ENCODE peak calls at places on chromosomes 13 and 19, in five cellular contexts. G is ascending aorta, I is stomach, F is tibial artery, X is WERI-Rb-1. D is an unnamed sample.
A peak's percentile ranks its signal among the peaks of the same experiment; 100 is the strongest.

GRCh38 chr13:21453352-21454089 is 5.6 kb downstream of the ZDHHC20 start:
- DNase-seq in X (no peak), G (no peak), F (no peak), I (no peak), D (no peak)

GRCh38 chr13:111599791-111600190 is 279.3 kb downstream of the TEX29 start:
- DNase-seq in F (no peak), I (no peak), X (no peak), G (no peak), D (no peak)

GRCh38 chr13:98959299-98959698 is 18.6 kb downstream of the DOCK9 start:
- DNase-seq in I (no peak), F (no peak), X (peak; percentile 53), G (no peak), D (no peak)

GRCh38 chr19:46410205-46411087 is 2.9 kb downstream of the CCDC8 start:
- DNase-seq in G (no peak), X (no peak), F (no peak), I (no peak), D (no peak)

GRCh38 chr19:38551450-38551813 is 66.3 kb downstream of the MAP4K1 start:
- DNase-seq in I (no peak), X (no peak), G (no peak), F (no peak), D (no peak)

GRCh38 chr19:53879145-53880037 is 2.6 kb upstream of the PRKCG start:
- DNase-seq in X (peak; percentile 98), I (peak; percentile 90), G (peak; percentile 66), F (peak; percentile 93), D (peak; percentile 64)

GRCh38 chr13:26679945-26680516 is 80.6 kb downstream of the GPR12 start:
- DNase-seq in F (no peak), G (no peak), I (no peak), X (peak; percentile 84), D (no peak)

GRCh38 chr19:42290523-42291436 is 11.2 kb upstream of the PRR19 start:
- DNase-seq in F (no peak), X (peak; percentile 59), I (no peak), G (no peak), D (no peak)

GRCh38 chr19:32309711-32310390 is 35.6 kb upstream of the ZNF507 start:
- DNase-seq in X (no peak), G (no peak), F (no peak), I (no peak), D (no peak)

GRCh38 chr13:33228645-33229445 is 56.7 kb downstream of the STARD13 start:
- DNase-seq in F (no peak), G (no peak), I (no peak), X (no peak), D (peak; percentile 45)

GRCh38 chr19:46975918-46976782 is 43.5 kb upstream of the NPAS1 start:
- DNase-seq in X (no peak), I (peak; percentile 97), F (peak; percentile 99), G (peak; percentile 90), D (peak; percentile 77)

GRCh38 chr19:13060964-13061927 is 41.4 kb downstream of the LYL1 start:
- DNase-seq in G (no peak), I (peak; percentile 87), F (peak; percentile 84), X (peak; percentile 81), D (peak; percentile 52)

GRCh38 chr13:43363156-43363918 is 340.0 kb downstream of the DNAJC15 start:
- DNase-seq in I (no peak), X (no peak), F (no peak), G (no peak), D (no peak)

GRCh38 chr13:30865131-30866009 is 40.7 kb upstream of the MEDAG start:
- DNase-seq in G (no peak), I (peak; percentile 75), X (peak; percentile 65), F (peak; percentile 85), D (peak; percentile 88)

GRCh38 chr19:48509467-48510194 is 2.0 kb downstream of the LMTK3 start:
- DNase-seq in X (no peak), F (no peak), G (no peak), I (no peak), D (no peak)

GRCh38 chr19:10797541-10798256 is 38.3 kb downstream of the TMED1 start:
- DNase-seq in G (no peak), F (no peak), X (no peak), I (no peak), D (no peak)

GRCh38 chr19:35135389-35135909 is 590 bp upstream of the LGI4 start:
- DNase-seq in G (no peak), F (peak; percentile 78), I (peak; percentile 82), X (peak; percentile 92), D (no peak)

GRCh38 chr19:40687525-40688016 is 2.9 kb downstream of the NUMBL start:
- DNase-seq in X (no peak), G (peak; percentile 72), I (peak; percentile 75), F (peak; percentile 91), D (peak; percentile 80)

GRCh38 chr13:50200988-50201387 is 185.7 kb downstream of the KCNRG start:
- DNase-seq in I (no peak), F (no peak), G (no peak), X (no peak), D (peak; percentile 51)

GRCh38 chr19:35155441-35155840 is 906 bp downstream of the FXYD5 start:
- DNase-seq in I (no peak), X (no peak), F (no peak), G (no peak), D (no peak)

GRCh38 chr19:5948697-5949564 is 29.0 kb downstream of the RANBP3 start:
- DNase-seq in X (no peak), G (no peak), I (no peak), F (no peak), D (no peak)

GRCh38 chr19:7869453-7869909 is 4.7 kb downstream of the PRR36 start:
- DNase-seq in I (peak; percentile 82), X (no peak), F (no peak), G (no peak), D (peak; percentile 20)

DNA sequence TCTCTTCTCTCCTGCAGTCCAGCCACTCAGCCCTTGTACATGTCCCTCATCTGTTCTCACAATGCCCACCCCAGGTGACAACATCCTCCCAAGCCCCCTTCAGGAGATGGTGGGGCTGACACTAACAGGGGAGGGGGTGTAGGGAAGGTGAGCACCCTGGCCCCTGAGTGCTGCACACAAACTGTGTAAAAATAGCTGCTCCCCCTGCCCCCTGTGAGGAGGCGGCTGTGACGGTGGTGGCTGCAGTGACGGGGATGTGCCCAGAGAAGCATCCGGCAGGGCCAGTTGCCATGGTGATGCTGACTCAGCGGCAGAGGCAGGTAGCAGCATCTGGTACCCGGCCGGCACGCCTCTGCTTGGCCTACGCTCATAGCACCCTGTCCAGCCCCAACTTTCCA is 13.0 kb upstream of the JUND start:
- DNase-seq in G (peak; percentile 73), F (peak; percentile 35), X (no peak), I (peak; percentile 66), D (peak; percentile 48)
- TF ChIP-seq CTCF in G (no peak), F (no peak), X (no peak), I (no peak), D (no peak)

GRCh38 chr19:19348266-19348665 is 27.6 kb downstream of the MAU2 start:
- DNase-seq in F (no peak), I (no peak), G (no peak), X (no peak), D (no peak)
- H3K36me3 ChIP-seq in F (peaks cover 97% of the 10 kb centered on the region), I (peaks cover 100% of the 10 kb centered on the region), G (peaks cover 93% of the 10 kb centered on the region), X (peaks cover 83% of the 10 kb centered on the region), D (peaks cover 44% of the 10 kb centered on the region)

DNA sequence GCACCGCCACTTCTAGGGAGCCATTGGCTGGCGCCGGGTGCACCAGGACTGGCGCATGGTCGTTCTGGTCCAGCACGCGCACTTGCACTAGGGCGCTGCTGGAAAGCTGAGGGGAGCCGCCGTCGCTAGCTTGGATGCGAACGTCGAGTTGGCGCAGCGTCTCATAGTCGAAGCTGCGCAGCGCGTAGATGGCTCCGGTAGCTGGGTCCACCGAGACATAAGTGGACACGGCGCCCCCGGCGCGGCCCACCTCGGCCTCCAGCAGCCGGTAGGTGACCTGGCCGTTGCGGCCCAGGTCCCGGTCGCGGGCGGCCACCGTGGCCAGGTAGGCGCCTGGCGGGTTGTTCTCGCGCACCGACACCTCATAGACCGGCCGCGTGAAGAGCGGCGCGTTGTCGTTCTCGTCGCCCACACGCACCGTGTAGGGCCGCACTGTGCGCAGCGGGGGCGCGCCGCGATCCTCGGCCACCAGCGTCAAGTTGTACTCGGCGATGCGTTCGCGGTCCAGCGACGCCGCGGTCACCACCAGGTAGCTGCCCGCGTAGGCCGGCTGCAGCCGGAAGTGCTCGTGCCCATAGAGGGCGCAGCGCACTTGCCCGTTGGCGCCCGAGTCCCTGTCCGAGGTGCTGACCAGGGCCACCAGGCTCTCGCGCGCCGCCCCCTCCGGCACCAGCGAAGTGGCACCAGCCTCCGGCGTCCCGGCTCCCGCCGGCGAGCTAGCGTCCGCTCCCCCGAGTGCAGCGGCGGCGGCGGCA is 1.7 kb downstream of the PCDH8 start:
- DNase-seq in I (no peak), X (no peak), G (no peak), F (peak; percentile 24), D (no peak)
- H3K4me3 ChIP-seq in I (peak overlapping the region; percentile 29), X (peak overlapping the region; percentile 29), G (no peak overlapping the region), F (no peak overlapping the region), D (no peak overlapping the region)

DNA sequence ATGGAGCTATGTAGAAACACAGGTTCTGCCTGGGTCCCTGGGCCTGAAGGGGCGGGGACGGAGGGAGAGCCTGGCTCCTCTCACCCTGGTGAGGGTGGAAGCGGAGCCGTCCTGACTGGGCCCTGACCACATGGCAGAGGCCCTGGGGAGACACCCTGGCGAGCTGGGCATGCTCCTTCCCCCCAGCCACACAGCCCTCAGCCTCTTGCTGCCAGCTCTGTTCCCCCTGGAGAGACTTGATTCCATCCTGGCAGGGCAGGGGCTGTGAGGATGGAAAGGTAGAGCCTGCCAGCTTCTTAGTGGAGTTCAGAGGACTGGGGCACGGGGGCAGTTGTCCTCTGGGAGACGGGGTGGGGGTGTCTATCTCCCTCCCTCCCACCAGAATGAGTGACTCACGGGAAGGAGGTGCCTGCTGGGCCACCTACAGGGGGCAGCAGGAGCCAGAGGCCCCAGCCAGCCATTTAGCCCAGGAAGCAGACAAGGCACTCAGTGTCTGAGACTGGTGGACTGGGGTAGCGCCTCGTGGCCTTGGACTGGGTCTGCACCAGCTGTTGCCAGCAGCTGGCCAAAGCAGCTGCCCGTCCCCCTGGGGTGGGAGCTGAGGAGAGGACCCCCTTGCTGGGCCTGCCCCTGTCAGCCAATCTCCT is 22.8 kb upstream of the RNF17 start:
- DNase-seq in X (peak; percentile 69), G (no peak), I (no peak), F (no peak), D (no peak)
- TF ChIP-seq CTCF in X (peak; percentile 92), G (no peak), I (no peak), F (no peak), D (peak; percentile 40)

D was measured in bronchial epithelial cell.